ENCODE peak calls at places on chromosomes 5 and 9, in eight cellular contexts. Z is CD8-positive, alpha-beta memory T cell; V is aorta; U is lung; E is thyroid gland; A is iPS DF 6.9; B is psoas muscle; M is ovary. C is an unnamed sample.
A peak's percentile ranks its signal among the peaks of the same experiment; 100 is the strongest.

GRCh38 chr5:128155793-128156192 is 72.2 kb downstream of the SLC12A2 start:
- DNase-seq in Z (no peak), V (no peak), U (no peak), E (no peak), A (no peak), B (no peak), M (no peak), C (no peak)

GRCh38 chr5:172235132-172235780 is 41.3 kb downstream of the EFCAB9 start:
- DNase-seq in Z (no peak), V (no peak), U (no peak), E (no peak), A (no peak), B (no peak), M (no peak), C (no peak)

GRCh38 chr9:80492221-80492620 is 920.5 kb downstream of the TLE4 start:
- DNase-seq in Z (no peak), V (no peak), U (peak; percentile 62), E (peak; percentile 91), A (no peak), B (no peak), M (no peak), C (no peak)

GRCh38 chr5:127029513-127030258 is 672 bp downstream of the MARCHF3 start:
- DNase-seq in Z (peak; percentile 6), V (peak; percentile 82), U (peak; percentile 68), E (peak; percentile 48), A (no peak), B (peak; percentile 48), M (peak; percentile 22), C (peak; percentile 41)

GRCh38 chr5:133818031-133818431 is 150.4 kb downstream of the C5orf15 start:
- DNase-seq in Z (no peak), V (peak; percentile 86), U (no peak), E (no peak), A (no peak), B (peak; percentile 78), M (peak; percentile 71), C (peak; percentile 21)

GRCh38 chr5:65105301-65105700 is 336.6 kb downstream of the CWC27 start:
- DNase-seq in Z (no peak), V (no peak), U (no peak), E (no peak), A (no peak), B (no peak), M (no peak), C (no peak)

GRCh38 chr5:95406426-95407093 is 15.4 kb downstream of the FAM81B start:
- DNase-seq in Z (no peak), V (no peak), U (no peak), E (peak; percentile 53), A (no peak), B (no peak), M (no peak), C (no peak)

GRCh38 chr5:39570418-39571027 is 145.7 kb upstream of the DAB2 start:
- DNase-seq in Z (no peak), V (no peak), U (no peak), E (no peak), A (no peak), B (no peak), M (no peak), C (no peak)

GRCh38 chr9:125744616-125745387 is 2.4 kb upstream of the PBX3 start:
- DNase-seq in Z (no peak), V (no peak), U (no peak), E (no peak), A (no peak), B (no peak), M (no peak), C (no peak)

GRCh38 chr9:72648811-72649414 is 127.5 kb downstream of the TMC1 start:
- DNase-seq in Z (no peak), V (no peak), U (no peak), E (no peak), A (no peak), B (no peak), M (no peak), C (peak; percentile 55)

GRCh38 chr5:76547242-76547890 is 75.8 kb downstream of the F2RL2 start:
- DNase-seq in Z (peak; percentile 10), V (no peak), U (no peak), E (no peak), A (no peak), B (no peak), M (no peak), C (peak; percentile 83)

GRCh38 chr5:17000296-17000939 is 64.3 kb upstream of the MYO10 start:
- DNase-seq in Z (no peak), V (no peak), U (no peak), E (no peak), A (no peak), B (no peak), M (no peak), C (no peak)

GRCh38 chr5:120096413-120096812 is 367.7 kb upstream of the PRR16 start:
- DNase-seq in Z (no peak), V (no peak), U (no peak), E (no peak), A (no peak), B (no peak), M (no peak), C (no peak)

GRCh38 chr9:93133641-93134017 is 422 bp downstream of the NINJ1 start:
- DNase-seq in Z (peak; percentile 44), V (peak; percentile 93), U (peak; percentile 73), E (peak; percentile 79), A (no peak), B (peak; percentile 82), M (peak; percentile 85), C (peak; percentile 39)

GRCh38 chr9:125632321-125633115 is 74.5 kb downstream of the MAPKAP1 start:
- DNase-seq in Z (no peak), V (no peak), U (no peak), E (no peak), A (no peak), B (no peak), M (no peak), C (no peak)

GRCh38 chr9:135547756-135548736 is 2.1 kb downstream of the OBP2A start:
- DNase-seq in Z (no peak), V (no peak), U (no peak), E (no peak), A (no peak), B (no peak), M (no peak), C (no peak)

GRCh38 chr5:42632501-42632900 is 124.1 kb upstream of the CCDC152 start:
- DNase-seq in Z (no peak), V (no peak), U (no peak), E (no peak), A (no peak), B (no peak), M (no peak), C (no peak)

GRCh38 chr9:87100001-87100400 is 152.7 kb upstream of the GAS1 start:
- DNase-seq in Z (no peak), V (no peak), U (no peak), E (no peak), A (no peak), B (no peak), M (no peak), C (no peak)

GRCh38 chr5:176675676-176676360 is 28.5 kb downstream of the TSPAN17 start:
- DNase-seq in Z (no peak), V (no peak), U (no peak), E (no peak), A (no peak), B (no peak), M (no peak), C (no peak)

DNA sequence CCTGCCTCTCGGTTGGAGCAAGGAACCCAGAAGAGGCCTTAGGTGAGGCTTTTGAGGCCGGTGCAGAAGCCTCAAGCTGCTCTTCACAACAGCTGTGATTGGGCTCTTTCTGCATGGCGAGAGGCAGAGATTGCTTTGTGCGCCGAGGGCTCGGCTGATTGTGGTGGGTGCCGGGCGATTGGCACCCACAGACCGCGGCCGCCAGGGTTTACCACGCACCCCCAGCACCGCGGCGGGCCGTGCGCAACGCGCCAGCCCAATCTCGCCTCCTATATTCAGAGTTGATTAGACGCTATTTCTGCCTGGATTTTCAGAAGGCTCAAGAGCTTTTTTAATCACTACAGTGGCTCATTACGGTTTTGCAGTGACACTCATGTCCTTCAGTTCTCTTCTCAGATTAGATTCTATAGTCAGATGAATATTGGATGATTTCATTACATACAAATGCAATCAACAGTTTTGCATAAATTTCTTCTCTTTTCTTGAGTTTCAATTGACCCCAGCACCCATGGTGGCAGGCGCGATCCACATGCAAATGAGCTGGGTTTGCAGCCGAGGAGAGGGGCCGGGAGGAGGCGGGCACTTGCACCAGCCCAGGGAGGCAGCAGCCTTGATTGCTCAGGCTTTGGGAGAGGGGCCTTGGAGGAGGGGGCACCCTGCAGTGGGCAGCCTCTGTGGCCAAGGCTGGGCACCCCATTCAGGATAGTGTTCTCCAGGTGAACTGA is 33.8 kb upstream of the PTGS1 start:
- DNase-seq in Z (no peak), V (no peak), U (no peak), E (no peak), A (no peak), B (no peak), M (no peak), C (no peak)
- H3K27ac ChIP-seq in Z (no peak overlapping the region), V (no peak overlapping the region), U (no peak overlapping the region), E (no peak overlapping the region), A (no peak overlapping the region), B (no peak overlapping the region), M (no peak overlapping the region), C (no peak overlapping the region)

GRCh38 chr5:80192507-80193241 is 63.2 kb downstream of the SERINC5 start:
- DNase-seq in Z (no peak), V (no peak), U (no peak), E (no peak), A (no peak), B (peak; percentile 31), M (peak; percentile 58), C (no peak)
- H3K27ac ChIP-seq in Z (peak overlapping the region; percentile 5), V (no peak overlapping the region), U (peak overlapping the region; percentile 75), E (peak overlapping the region; percentile 86), A (no peak overlapping the region), B (peak overlapping the region; percentile 58), M (peak overlapping the region; percentile 33), C (peak overlapping the region; percentile 68)

GRCh38 chr9:11431490-11431889 is 818.7 kb upstream of the PTPRD start:
- DNase-seq in Z (no peak), V (no peak), U (no peak), E (no peak), A (no peak), B (no peak), M (no peak), C (no peak)
- H3K27ac ChIP-seq in Z (no peak overlapping the region), V (no peak overlapping the region), U (no peak overlapping the region), E (no peak overlapping the region), A (no peak overlapping the region), B (no peak overlapping the region), M (no peak overlapping the region), C (no peak overlapping the region)

DNA sequence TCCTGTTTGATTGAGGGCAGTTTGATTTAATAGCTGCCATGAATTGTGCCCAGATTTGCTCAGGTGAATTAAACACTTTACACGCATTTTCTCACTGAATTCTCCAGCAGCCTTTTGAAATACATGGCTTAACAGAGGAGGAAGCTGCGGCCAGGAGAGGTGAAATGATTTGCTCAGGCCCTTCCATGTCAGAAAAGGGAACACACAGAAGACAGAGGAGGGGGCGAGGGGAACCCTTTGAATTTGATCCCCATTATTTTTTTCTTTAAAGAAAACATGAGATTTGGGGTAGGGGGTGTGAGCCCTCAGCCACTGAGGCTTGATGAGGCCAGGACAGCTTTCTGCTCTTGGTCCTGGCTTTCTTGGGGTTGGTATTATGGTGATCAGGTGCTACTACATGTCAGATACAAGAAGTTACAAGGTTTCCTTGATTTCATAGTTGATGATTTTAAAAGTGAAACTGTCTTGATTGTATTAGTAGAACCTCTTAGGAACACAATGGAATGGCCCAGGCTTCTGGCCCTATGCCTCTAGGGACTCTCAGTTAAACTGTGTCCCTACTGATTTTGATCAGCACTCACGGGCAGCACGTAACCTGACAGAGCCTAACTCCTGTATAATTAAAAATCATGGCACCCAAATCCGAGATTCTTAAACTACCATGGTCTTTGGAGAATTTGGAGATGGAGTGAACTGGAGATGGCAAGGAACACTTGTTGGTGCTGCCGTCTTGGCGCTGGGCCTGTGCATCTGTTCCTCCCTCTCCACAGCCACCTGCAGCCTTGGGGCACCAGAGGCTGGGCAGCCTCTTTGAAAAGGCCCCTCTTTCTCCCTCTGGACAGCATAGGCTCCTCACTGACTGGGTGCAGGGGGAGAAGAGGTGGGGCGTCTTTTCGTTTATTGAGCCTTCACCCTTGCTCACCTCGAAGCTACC is 107.9 kb downstream of the TRIO start:
- DNase-seq in Z (no peak), V (no peak), U (no peak), E (no peak), A (no peak), B (no peak), M (no peak), C (no peak)
- H3K27ac ChIP-seq in Z (no peak overlapping the region), V (no peak overlapping the region), U (no peak overlapping the region), E (no peak overlapping the region), A (no peak overlapping the region), B (peak overlapping the region; percentile 57), M (peak overlapping the region; percentile 40), C (peak overlapping the region; percentile 47)

C was measured in prostate gland.